ENCODE peak calls at places on chromosomes 16 and 17, in seven cellular contexts. One of them, this sample, is unnamed.

GRCh38 chr16:1656808-1657617 is 21.1 kb upstream of the JPT2 start:
- DNase-seq in right atrium auricular region: no peak
- DNase-seq in stimulated activated CD4-positive, alpha-beta T cell treated with anti-CD3 and anti-CD28 coated beads, Interleukin-2, amount 100 ng/mL, for 24 hours: no peak
- DNase-seq in activated naive CD4-positive, alpha-beta T cell: no peak
- DNase-seq in colonic mucosa: no peak
- DNase-seq in amniotic stem cell: no peak
- DNase-seq in GM23338: no peak
- DNase-seq in this sample: no peak

GRCh38 chr17:2438823-2439222 is 38.0 kb upstream of the MNT start:
- DNase-seq in colonic mucosa: no peak
- DNase-seq in amniotic stem cell: no peak
- DNase-seq in activated naive CD4-positive, alpha-beta T cell: no peak
- DNase-seq in right atrium auricular region: no peak
- DNase-seq in stimulated activated CD4-positive, alpha-beta T cell treated with anti-CD3 and anti-CD28 coated beads, Interleukin-2, amount 100 ng/mL, for 24 hours: no peak
- DNase-seq in GM23338: no peak
- DNase-seq in this sample: no peak

GRCh38 chr16:57262841-57263584 is 18.0 kb downstream of the ARL2BP start:
- DNase-seq in colonic mucosa: no peak
- DNase-seq in activated naive CD4-positive, alpha-beta T cell: no peak
- DNase-seq in stimulated activated CD4-positive, alpha-beta T cell treated with anti-CD3 and anti-CD28 coated beads, Interleukin-2, amount 100 ng/mL, for 24 hours: no peak
- DNase-seq in right atrium auricular region: no peak
- DNase-seq in amniotic stem cell: no peak
- DNase-seq in GM23338: no peak
- DNase-seq in this sample: no peak

GRCh38 chr17:55294042-55294751 is 29.4 kb downstream of the HLF start:
- DNase-seq in stimulated activated CD4-positive, alpha-beta T cell treated with anti-CD3 and anti-CD28 coated beads, Interleukin-2, amount 100 ng/mL, for 24 hours: no peak
- DNase-seq in activated naive CD4-positive, alpha-beta T cell: no peak
- DNase-seq in right atrium auricular region: no peak
- DNase-seq in colonic mucosa: no peak
- DNase-seq in GM23338: no peak
- DNase-seq in amniotic stem cell: no peak
- DNase-seq in this sample: no peak

GRCh38 chr16:50591800-50592771 is 43.9 kb downstream of the NKD1 start:
- DNase-seq in stimulated activated CD4-positive, alpha-beta T cell treated with anti-CD3 and anti-CD28 coated beads, Interleukin-2, amount 100 ng/mL, for 24 hours: no peak
- DNase-seq in GM23338: peak
- DNase-seq in right atrium auricular region: peak
- DNase-seq in activated naive CD4-positive, alpha-beta T cell: no peak
- DNase-seq in amniotic stem cell: no peak
- DNase-seq in colonic mucosa: no peak
- DNase-seq in this sample: no peak

GRCh38 chr17:62974788-62975586 is 9.0 kb downstream of the TANC2 start:
- DNase-seq in colonic mucosa: no peak
- DNase-seq in stimulated activated CD4-positive, alpha-beta T cell treated with anti-CD3 and anti-CD28 coated beads, Interleukin-2, amount 100 ng/mL, for 24 hours: no peak
- DNase-seq in amniotic stem cell: no peak
- DNase-seq in GM23338: no peak
- DNase-seq in right atrium auricular region: no peak
- DNase-seq in activated naive CD4-positive, alpha-beta T cell: no peak
- DNase-seq in this sample: no peak

GRCh38 chr17:82304826-82305726 is 12.3 kb downstream of the CD7 start:
- DNase-seq in colonic mucosa: no peak
- DNase-seq in amniotic stem cell: no peak
- DNase-seq in stimulated activated CD4-positive, alpha-beta T cell treated with anti-CD3 and anti-CD28 coated beads, Interleukin-2, amount 100 ng/mL, for 24 hours: no peak
- DNase-seq in right atrium auricular region: no peak
- DNase-seq in GM23338: no peak
- DNase-seq in activated naive CD4-positive, alpha-beta T cell: no peak
- DNase-seq in this sample: no peak

GRCh38 chr17:77471984-77472836 is 331.4 kb downstream of the SEC14L1 start:
- DNase-seq in amniotic stem cell: no peak
- DNase-seq in stimulated activated CD4-positive, alpha-beta T cell treated with anti-CD3 and anti-CD28 coated beads, Interleukin-2, amount 100 ng/mL, for 24 hours: no peak
- DNase-seq in activated naive CD4-positive, alpha-beta T cell: no peak
- DNase-seq in right atrium auricular region: peak
- DNase-seq in colonic mucosa: no peak
- DNase-seq in GM23338: peak
- DNase-seq in this sample: no peak

GRCh38 chr16:28130099-28131088 is 66.9 kb upstream of the GSG1L start:
- DNase-seq in right atrium auricular region: no peak
- DNase-seq in amniotic stem cell: no peak
- DNase-seq in GM23338: peak
- DNase-seq in stimulated activated CD4-positive, alpha-beta T cell treated with anti-CD3 and anti-CD28 coated beads, Interleukin-2, amount 100 ng/mL, for 24 hours: no peak
- DNase-seq in colonic mucosa: no peak
- DNase-seq in activated naive CD4-positive, alpha-beta T cell: no peak
- DNase-seq in this sample: no peak

GRCh38 chr16:47142469-47143328 is 1.0 kb downstream of the NETO2 start:
- DNase-seq in right atrium auricular region: no peak
- DNase-seq in activated naive CD4-positive, alpha-beta T cell: no peak
- DNase-seq in stimulated activated CD4-positive, alpha-beta T cell treated with anti-CD3 and anti-CD28 coated beads, Interleukin-2, amount 100 ng/mL, for 24 hours: peak
- DNase-seq in amniotic stem cell: no peak
- DNase-seq in GM23338: peak
- DNase-seq in colonic mucosa: peak
- DNase-seq in this sample: no peak

GRCh38 chr17:81867123-81867951 is 3.8 kb downstream of the ARHGDIA start:
- DNase-seq in amniotic stem cell: no peak
- DNase-seq in activated naive CD4-positive, alpha-beta T cell: no peak
- DNase-seq in colonic mucosa: peak
- DNase-seq in right atrium auricular region: no peak
- DNase-seq in stimulated activated CD4-positive, alpha-beta T cell treated with anti-CD3 and anti-CD28 coated beads, Interleukin-2, amount 100 ng/mL, for 24 hours: peak
- DNase-seq in GM23338: peak
- DNase-seq in this sample: no peak

GRCh38 chr17:58337126-58337599 is 8.6 kb upstream of the TSPOAP1 start:
- DNase-seq in stimulated activated CD4-positive, alpha-beta T cell treated with anti-CD3 and anti-CD28 coated beads, Interleukin-2, amount 100 ng/mL, for 24 hours: peak
- DNase-seq in right atrium auricular region: no peak
- DNase-seq in colonic mucosa: no peak
- DNase-seq in GM23338: peak
- DNase-seq in activated naive CD4-positive, alpha-beta T cell: no peak
- DNase-seq in amniotic stem cell: no peak
- DNase-seq in this sample: no peak

GRCh38 chr17:50381920-50382319 is 8.9 kb downstream of the EME1 start:
- DNase-seq in colonic mucosa: no peak
- DNase-seq in right atrium auricular region: no peak
- DNase-seq in amniotic stem cell: no peak
- DNase-seq in stimulated activated CD4-positive, alpha-beta T cell treated with anti-CD3 and anti-CD28 coated beads, Interleukin-2, amount 100 ng/mL, for 24 hours: no peak
- DNase-seq in activated naive CD4-positive, alpha-beta T cell: no peak
- DNase-seq in GM23338: no peak
- DNase-seq in this sample: no peak

GRCh38 chr17:19003966-19004600 is 481 bp downstream of the FAM83G start:
- DNase-seq in stimulated activated CD4-positive, alpha-beta T cell treated with anti-CD3 and anti-CD28 coated beads, Interleukin-2, amount 100 ng/mL, for 24 hours: peak
- DNase-seq in GM23338: peak
- DNase-seq in amniotic stem cell: no peak
- DNase-seq in activated naive CD4-positive, alpha-beta T cell: no peak
- DNase-seq in colonic mucosa: peak
- DNase-seq in right atrium auricular region: no peak
- DNase-seq in this sample: no peak

GRCh38 chr17:70047619-70048018 is 27.4 kb upstream of the KCNJ16 start:
- DNase-seq in activated naive CD4-positive, alpha-beta T cell: no peak
- DNase-seq in colonic mucosa: no peak
- DNase-seq in amniotic stem cell: no peak
- DNase-seq in GM23338: no peak
- DNase-seq in stimulated activated CD4-positive, alpha-beta T cell treated with anti-CD3 and anti-CD28 coated beads, Interleukin-2, amount 100 ng/mL, for 24 hours: no peak
- DNase-seq in right atrium auricular region: no peak
- DNase-seq in this sample: no peak

GRCh38 chr17:12927001-12927400 is 90.8 kb downstream of the ELAC2 start:
- DNase-seq in colonic mucosa: no peak
- DNase-seq in right atrium auricular region: no peak
- DNase-seq in stimulated activated CD4-positive, alpha-beta T cell treated with anti-CD3 and anti-CD28 coated beads, Interleukin-2, amount 100 ng/mL, for 24 hours: no peak
- DNase-seq in GM23338: no peak
- DNase-seq in activated naive CD4-positive, alpha-beta T cell: no peak
- DNase-seq in amniotic stem cell: no peak
- DNase-seq in this sample: no peak

GRCh38 chr17:39404542-39405378 is 3.3 kb upstream of the FBXL20 start:
- DNase-seq in stimulated activated CD4-positive, alpha-beta T cell treated with anti-CD3 and anti-CD28 coated beads, Interleukin-2, amount 100 ng/mL, for 24 hours: no peak
- DNase-seq in activated naive CD4-positive, alpha-beta T cell: no peak
- DNase-seq in colonic mucosa: no peak
- DNase-seq in GM23338: no peak
- DNase-seq in right atrium auricular region: no peak
- DNase-seq in amniotic stem cell: peak
- DNase-seq in this sample: no peak